ENCODE peak calls at places on chromosomes 12 and 14, in five cellular contexts. G is GM06990; I is NCI-H510A treated with DMSO at 0.1 percent for 48 hours; J is stimulated activated CD4-positive, alpha-beta T cell treated with anti-CD3 and anti-CD28 coated beads, Interleukin-1b, Interleukin-23, amount 100 ng/mL, for 4 hours; H is GOT3. B is an unnamed sample.

GRCh38 chr12:101027200-101027599 is 182.8 kb downstream of the SLC5A8 start:
- DNase-seq in G (no peak), I (peak), H (no peak), J (no peak), B (no peak)

GRCh38 chr12:110758922-110759321 is 16.2 kb upstream of the PPP1CC start:
- DNase-seq in H (no peak), I (no peak), J (no peak), G (no peak), B (no peak)

GRCh38 chr12:104250366-104251125 is 35.0 kb downstream of the TXNRD1 start:
- DNase-seq in I (no peak), J (no peak), H (no peak), G (no peak), B (no peak)

GRCh38 chr14:64656986-64657385 is 47.2 kb upstream of the PLEKHG3 start:
- DNase-seq in G (no peak), I (no peak), J (no peak), H (peak), B (no peak)

GRCh38 chr12:68538722-68539614 is 71.7 kb upstream of the RAP1B start:
- DNase-seq in G (peak), J (peak), I (peak), H (no peak), B (peak)

GRCh38 chr12:53505086-53505485 is 2.2 kb downstream of the NPFF start:
- DNase-seq in J (no peak), G (no peak), I (no peak), H (peak), B (no peak)

GRCh38 chr14:104218361-104219180 is 80.2 kb downstream of the KIF26A start:
- DNase-seq in J (no peak), I (no peak), G (no peak), H (no peak), B (no peak)

GRCh38 chr14:31926123-31926522 is 151.0 kb upstream of the ARHGAP5 start:
- DNase-seq in J (no peak), I (peak), H (no peak), G (no peak), B (peak)

GRCh38 chr14:70027785-70028428 is 148.7 kb downstream of the SMOC1 start:
- DNase-seq in G (peak), I (peak), H (no peak), J (peak), B (peak)

GRCh38 chr12:121789800-121790748 is 3.4 kb downstream of the RHOF start:
- DNase-seq in H (no peak), J (peak), I (no peak), G (peak), B (peak)

GRCh38 chr12:49263400-49263763 is 1.5 kb upstream of the TUBA1C start:
- DNase-seq in G (no peak), H (no peak), I (no peak), J (no peak), B (no peak)

GRCh38 chr12:42129595-42130204 is 15.0 kb downstream of the GXYLT1 start:
- DNase-seq in H (peak), J (no peak), I (peak), G (no peak), B (peak)

GRCh38 chr12:97939141-97939540 is 476.5 kb downstream of the RMST start:
- DNase-seq in H (no peak), I (no peak), J (no peak), G (no peak), B (no peak)

GRCh38 chr12:107079172-107080011 is 14.0 kb downstream of the CRY1 start:
- DNase-seq in J (no peak), H (no peak), I (peak), G (no peak), B (peak)

GRCh38 chr14:81927069-81927468 is 393.4 kb upstream of the SEL1L start:
- DNase-seq in H (no peak), I (no peak), J (no peak), G (no peak), B (no peak)

GRCh38 chr12:78418919-78419318 is 445.7 kb upstream of the SYT1 start:
- DNase-seq in H (no peak), G (peak), I (no peak), J (no peak), B (peak)

GRCh38 chr12:88493651-88494050 is 86.6 kb downstream of the KITLG start:
- DNase-seq in G (no peak), J (no peak), H (no peak), I (no peak), B (no peak)

GRCh38 chr12:75571204-75571603 is 59.8 kb upstream of the KRR1 start:
- DNase-seq in G (no peak), J (no peak), I (no peak), H (no peak), B (no peak)

GRCh38 chr14:102221026-102221425 is 81.3 kb downstream of the WDR20 start:
- DNase-seq in H (no peak), G (no peak), I (no peak), J (no peak), B (no peak)

GRCh38 chr14:74505831-74506230 is 12.3 kb downstream of the ISCA2 start:
- DNase-seq in G (no peak), J (no peak), I (no peak), H (no peak), B (no peak)

GRCh38 chr12:113103756-113104450 is 31.7 kb downstream of the RASAL1 start:
- DNase-seq in H (no peak), J (peak), I (no peak), G (peak), B (no peak)

GRCh38 chr14:45133683-45134050 is 614 bp downstream of the FKBP3 start:
- DNase-seq in H (no peak), G (no peak), I (no peak), J (no peak), B (no peak)

GRCh38 chr12:24081092-24081529 is 131.6 kb upstream of the SOX5 start:
- DNase-seq in I (no peak), G (no peak), H (no peak), J (no peak), B (no peak)

GRCh38 chr12:56634242-56634836 is 4.2 kb upstream of the BAZ2A start:
- DNase-seq in I (peak), H (no peak), G (peak), J (no peak), B (peak)

GRCh38 chr14:91464615-91465205 is 45.4 kb downstream of the PPP4R3A start:
- DNase-seq in I (no peak), G (no peak), J (no peak), H (no peak), B (no peak)

GRCh38 chr12:126189856-126190255 is 1124.6 kb downstream of the AACS start:
- DNase-seq in I (peak), G (no peak), H (no peak), J (no peak), B (no peak)